ENCODE peak calls at places on chromosomes 2 and 18, in six cellular contexts. G, I, M, T, U and E are unnamed samples.

GRCh38 chr2:29966256-29966655 is 44.9 kb upstream of the ALK start:
- DNase-seq in G (no peak), U (no peak), I (no peak), T (no peak), M (no peak), E (no peak)

GRCh38 chr2:239826376-239826775 is 198.8 kb downstream of the NDUFA10 start:
- DNase-seq in T (no peak), G (no peak), M (no peak), U (no peak), I (no peak), E (no peak)

GRCh38 chr2:190436552-190436951 is 28.4 kb downstream of the MFSD6 start:
- DNase-seq in G (no peak), T (no peak), I (no peak), U (no peak), M (no peak), E (no peak)

GRCh38 chr2:83899271-83899670 is 559.8 kb downstream of the SUCLG1 start:
- DNase-seq in U (peak; percentile 2), M (no peak), T (no peak), I (no peak), G (no peak), E (no peak)

GRCh38 chr18:25326231-25327042 is 25.5 kb downstream of the ZNF521 start:
- DNase-seq in T (no peak), G (no peak), I (no peak), U (peak; percentile 42), M (no peak), E (no peak)

GRCh38 chr2:53843595-53843994 is 16.2 kb downstream of the GPR75 start:
- DNase-seq in T (no peak), U (no peak), I (no peak), G (no peak), M (no peak), E (no peak)

GRCh38 chr18:57223160-57223870 is 76.4 kb downstream of the BOD1L2 start:
- DNase-seq in I (no peak), G (no peak), U (no peak), T (no peak), M (peak; percentile 50), E (no peak)

GRCh38 chr18:45957100-45957499 is 10.0 kb downstream of the EPG5 start:
- DNase-seq in M (no peak), T (peak; percentile 69), G (peak; percentile 77), U (peak; percentile 82), I (no peak), E (peak; percentile 76)

GRCh38 chr2:219056176-219056895 is 4.4 kb downstream of the IHH start:
- DNase-seq in T (no peak), I (no peak), M (peak; percentile 71), G (no peak), U (no peak), E (no peak)

GRCh38 chr2:238136820-238137537 is 1.5 kb upstream of the KLHL30 start:
- DNase-seq in I (no peak), M (peak; percentile 46), U (peak; percentile 89), G (no peak), T (peak; percentile 55), E (peak; percentile 79)

GRCh38 chr2:216884347-216884746 is 24.5 kb upstream of the TNP1 start:
- DNase-seq in T (no peak), M (no peak), G (no peak), U (no peak), I (no peak), E (no peak)

GRCh38 chr18:13159579-13159978 is 59.0 kb upstream of the LDLRAD4 start:
- DNase-seq in I (no peak), U (peak; percentile 76), T (no peak), G (peak; percentile 76), M (peak; percentile 58), E (peak; percentile 84)

GRCh38 chr2:166651080-166651675 is 157.1 kb upstream of the SCN7A start:
- DNase-seq in T (no peak), G (peak; percentile 81), U (peak; percentile 71), M (no peak), I (no peak), E (peak; percentile 67)

GRCh38 chr18:75010260-75010659 is 198.7 kb downstream of the PTGR3 start:
- DNase-seq in I (no peak), U (no peak), T (no peak), G (no peak), M (no peak), E (no peak)

GRCh38 chr2:180516204-180516603 is 464.2 kb upstream of the UBE2E3 start:
- DNase-seq in G (no peak), T (no peak), I (no peak), U (no peak), M (no peak), E (no peak)

GRCh38 chr2:235059161-235059560 is 107.3 kb downstream of the SH3BP4 start:
- DNase-seq in G (no peak), T (no peak), M (no peak), U (no peak), I (no peak), E (no peak)